ENCODE peak calls at places on chromosomes 6 and 20, in four cellular contexts. H, J, A and C are unnamed samples.

GRCh38 chr6:2990932-2991506 is 8.7 kb upstream of the NQO2 start:
- DNase-seq in H (no peak), J (no peak), A (no peak), C (no peak)

GRCh38 chr20:48722737-48723191 is 105.0 kb downstream of the PREX1 start:
- DNase-seq in J (no peak), A (peak; percentile 34), H (no peak), C (no peak)

GRCh38 chr6:118735320-118735719 is 83.9 kb upstream of the CEP85L start:
- DNase-seq in A (peak; percentile 12), J (peak; percentile 60), H (no peak), C (no peak)

GRCh38 chr6:137214931-137215330 is 4.3 kb downstream of the IFNGR1 start:
- DNase-seq in H (no peak), A (no peak), J (no peak), C (no peak)

GRCh38 chr6:24990227-24990843 is 54.6 kb upstream of the RIPOR2 start:
- DNase-seq in A (no peak), J (no peak), H (no peak), C (no peak)

GRCh38 chr6:53119349-53119748 is 29.3 kb downstream of the GCM1 start:
- DNase-seq in J (no peak), H (no peak), A (peak; percentile 80), C (no peak)

GRCh38 chr6:157761331-157761921 is 61.6 kb upstream of the SNX9 start:
- DNase-seq in H (peak; percentile 66), A (no peak), J (no peak), C (no peak)

GRCh38 chr20:57558614-57559285 is 2.2 kb upstream of the PCK1 start:
- DNase-seq in A (peak; percentile 49), J (no peak), H (no peak), C (no peak)

GRCh38 chr6:5084787-5085637 is at the start of gene PPP1R3G:
- DNase-seq in H (no peak), J (no peak), A (no peak), C (no peak)

GRCh38 chr20:62455929-62456328 is 19.9 kb downstream of the GATA5 start:
- DNase-seq in H (no peak), J (no peak), A (no peak), C (no peak)

GRCh38 chr20:22341508-22341907 is 242.9 kb downstream of the FOXA2 start:
- DNase-seq in H (peak; percentile 68), A (peak; percentile 21), J (no peak), C (peak; percentile 23)

GRCh38 chr6:68774843-68775242 is 139.8 kb downstream of the ADGRB3 start:
- DNase-seq in A (no peak), J (no peak), H (no peak), C (no peak)

GRCh38 chr6:68776382-68776781 is 141.3 kb downstream of the ADGRB3 start:
- DNase-seq in A (no peak), J (no peak), H (no peak), C (no peak)

GRCh38 chr6:68771426-68771825 is 136.3 kb downstream of the ADGRB3 start:
- DNase-seq in A (no peak), J (no peak), H (no peak), C (no peak)
- TF ChIP-seq TCF7L2 in A (no peak), J (no peak), H (no peak), C (no peak)

GRCh38 chr6:149130093-149130872 is 187.2 kb upstream of the TAB2 start:
- DNase-seq in A (no peak), H (no peak), J (no peak), C (no peak)

GRCh38 chr6:149131891-149132290 is 185.6 kb upstream of the TAB2 start:
- DNase-seq in H (no peak), J (no peak), A (no peak), C (no peak)

GRCh38 chr6:149129401-149130077 is 188.0 kb upstream of the TAB2 start:
- DNase-seq in A (no peak), H (no peak), J (no peak), C (no peak)

GRCh38 chr6:149127212-149127611 is 190.3 kb upstream of the TAB2 start:
- DNase-seq in H (no peak), A (no peak), J (no peak), C (no peak)

GRCh38 chr6:149128489-149129145 is 188.9 kb upstream of the TAB2 start:
- DNase-seq in J (peak; percentile 91), A (no peak), H (no peak), C (no peak)
- TF ChIP-seq TCF7L2 in J (no peak), A (no peak), H (no peak), C (no peak)

DNA sequence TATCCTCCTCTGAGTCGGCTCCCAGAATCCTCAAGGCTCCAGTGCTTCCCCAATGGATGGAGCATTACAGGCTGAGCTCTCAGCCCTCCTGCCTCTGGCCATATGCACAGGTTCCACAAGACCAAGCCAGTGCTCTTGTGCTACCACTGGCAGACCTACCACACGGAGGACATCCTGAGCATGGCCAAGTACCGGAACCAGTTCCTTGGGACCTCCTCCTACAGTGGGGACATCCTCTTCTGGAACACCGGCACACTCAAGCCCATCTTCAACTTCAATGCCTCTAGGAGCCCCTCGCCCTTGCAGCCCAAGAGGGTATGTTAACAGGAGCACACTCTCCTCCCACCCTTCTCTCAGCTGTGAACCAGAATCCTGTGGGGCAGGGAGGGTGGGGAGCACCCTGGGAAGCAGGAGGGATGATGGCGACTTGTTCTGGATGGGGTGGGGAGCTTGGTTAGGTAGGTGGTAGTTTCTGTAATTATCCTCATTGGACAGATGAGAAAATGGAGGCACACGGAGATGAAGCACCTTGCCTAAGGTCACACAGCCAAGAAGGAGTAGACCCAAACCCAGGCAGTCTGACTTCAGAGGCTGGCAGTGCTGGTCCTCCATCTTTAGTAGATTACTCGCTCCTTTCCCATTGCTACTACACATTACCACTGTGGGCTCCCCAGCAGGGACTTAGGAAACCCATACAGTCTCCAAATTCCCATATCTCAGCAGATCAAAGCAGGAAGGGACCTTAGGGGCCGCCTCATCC is 58.6 kb downstream of the EFCAB8 start:
- DNase-seq in H (no peak), A (no peak), J (no peak), C (no peak)
- TF ChIP-seq TCF7L2 in H (no peak), A (no peak), J (no peak), C (no peak)

DNA sequence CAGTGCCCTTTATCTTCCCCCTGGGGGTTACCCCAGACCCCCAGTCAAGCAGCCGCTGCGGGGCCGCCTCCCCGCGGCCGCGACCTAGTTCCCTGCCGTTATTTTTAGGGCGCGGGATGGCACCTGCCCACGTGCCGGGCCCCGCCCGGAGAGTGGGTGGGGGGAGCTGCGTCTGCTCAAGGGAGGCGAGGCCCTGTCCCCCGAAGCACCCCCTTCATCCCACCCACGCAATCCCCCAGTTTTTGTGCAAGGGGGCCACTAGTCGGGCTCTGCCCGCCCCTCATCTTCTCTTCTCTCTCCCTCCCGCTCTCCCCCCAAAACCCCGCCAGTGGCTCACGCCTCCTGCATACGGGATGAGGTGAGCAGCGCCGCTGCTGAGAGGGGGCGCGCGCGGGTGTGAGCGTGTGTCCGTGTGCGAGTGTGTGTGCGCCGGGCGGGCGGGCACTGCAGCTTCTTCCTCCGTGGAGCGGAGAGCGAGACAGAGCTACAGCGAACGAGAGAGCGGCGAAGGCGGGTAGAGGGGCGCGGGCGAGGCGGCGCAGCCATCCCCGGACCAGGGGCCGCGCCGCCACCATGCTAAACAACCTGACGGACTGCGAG is at the start of gene SLC12A5:
- DNase-seq in A (no peak), H (no peak), J (no peak), C (no peak)
- TF ChIP-seq TCF7L2 in A (no peak), H (no peak), J (no peak), C (no peak)